ENCODE peak calls at places on chromosome X, in five cellular contexts. One of them, this sample, is unnamed.

GRCh38 chrX:108186811-108187210 is 95.2 kb downstream of the ATG4A start:
- DNase-seq in fibroblast of lung: peak; percentile 79
- DNase-seq in IMR-90: peak; percentile 87
- DNase-seq in DND-41: no peak
- DNase-seq in MM.1S: no peak
- DNase-seq in this sample: no peak

GRCh38 chrX:17968367-17968766 is 107.3 kb upstream of the RAI2 start:
- DNase-seq in fibroblast of lung: no peak
- DNase-seq in IMR-90: no peak
- DNase-seq in DND-41: no peak
- DNase-seq in MM.1S: no peak
- DNase-seq in this sample: no peak

GRCh38 chrX:30521440-30522182 is 56.0 kb downstream of the TASL start:
- DNase-seq in fibroblast of lung: peak; percentile 24
- DNase-seq in IMR-90: peak; percentile 50
- DNase-seq in DND-41: no peak
- DNase-seq in MM.1S: no peak
- DNase-seq in this sample: no peak

GRCh38 chrX:68488657-68489056 is 10.2 kb upstream of the YIPF6 start:
- DNase-seq in fibroblast of lung: no peak
- DNase-seq in IMR-90: no peak
- DNase-seq in DND-41: no peak
- DNase-seq in MM.1S: no peak
- DNase-seq in this sample: no peak

GRCh38 chrX:74535633-74536141 is 78.7 kb downstream of the RLIM start:
- DNase-seq in fibroblast of lung: peak; percentile 61
- DNase-seq in IMR-90: peak; percentile 66
- DNase-seq in DND-41: no peak
- DNase-seq in MM.1S: peak; percentile 23
- DNase-seq in this sample: peak; percentile 75

GRCh38 chrX:9148626-9149385 is 114.9 kb upstream of the FAM9B start:
- DNase-seq in fibroblast of lung: peak; percentile 59
- DNase-seq in IMR-90: peak; percentile 71
- DNase-seq in DND-41: no peak
- DNase-seq in MM.1S: no peak
- DNase-seq in this sample: peak; percentile 86

GRCh38 chrX:79413009-79413408 is 45.9 kb upstream of the ITM2A start:
- DNase-seq in fibroblast of lung: no peak
- DNase-seq in IMR-90: peak; percentile 1
- DNase-seq in DND-41: no peak
- DNase-seq in MM.1S: peak; percentile 61
- DNase-seq in this sample: no peak

GRCh38 chrX:150050387-150050786 is 112.1 kb upstream of the EOLA2 start:
- DNase-seq in fibroblast of lung: no peak
- DNase-seq in IMR-90: no peak
- DNase-seq in DND-41: no peak
- DNase-seq in MM.1S: no peak
- DNase-seq in this sample: no peak

GRCh38 chrX:14449773-14450172 is 79.6 kb upstream of the GLRA2 start:
- DNase-seq in fibroblast of lung: no peak
- DNase-seq in IMR-90: no peak
- DNase-seq in DND-41: no peak
- DNase-seq in MM.1S: no peak
- DNase-seq in this sample: no peak

GRCh38 chrX:40201486-40201885 is 103.7 kb upstream of the BCOR start:
- DNase-seq in fibroblast of lung: no peak
- DNase-seq in IMR-90: no peak
- DNase-seq in DND-41: no peak
- DNase-seq in MM.1S: peak; percentile 37
- DNase-seq in this sample: no peak

GRCh38 chrX:97446298-97446882 is 562.7 kb downstream of the RPA4 start:
- DNase-seq in fibroblast of lung: peak; percentile 12
- DNase-seq in IMR-90: no peak
- DNase-seq in DND-41: no peak
- DNase-seq in MM.1S: peak; percentile 21
- DNase-seq in this sample: no peak

GRCh38 chrX:107272431-107272921 is 66.1 kb downstream of the DNAAF6 start:
- DNase-seq in fibroblast of lung: no peak
- DNase-seq in IMR-90: no peak
- DNase-seq in DND-41: no peak
- DNase-seq in MM.1S: no peak
- DNase-seq in this sample: peak; percentile 88

GRCh38 chrX:38052096-38052495 is 45.7 kb downstream of the SYTL5 start:
- DNase-seq in fibroblast of lung: peak; percentile 90
- DNase-seq in IMR-90: peak; percentile 92
- DNase-seq in DND-41: no peak
- DNase-seq in MM.1S: no peak
- DNase-seq in this sample: no peak

GRCh38 chrX:10041383-10041782 is 74.2 kb downstream of the CLDN34 start:
- DNase-seq in fibroblast of lung: no peak
- DNase-seq in IMR-90: peak; percentile 8
- DNase-seq in DND-41: no peak
- DNase-seq in MM.1S: no peak
- DNase-seq in this sample: peak; percentile 58

GRCh38 chrX:22163306-22163705 is 109.4 kb upstream of the CBLL2 start:
- DNase-seq in fibroblast of lung: no peak
- DNase-seq in IMR-90: no peak
- DNase-seq in DND-41: no peak
- DNase-seq in MM.1S: no peak
- DNase-seq in this sample: no peak

GRCh38 chrX:3771756-3772155 is 58.3 kb upstream of the PRKX start:
- DNase-seq in fibroblast of lung: no peak
- DNase-seq in IMR-90: no peak
- DNase-seq in DND-41: no peak
- DNase-seq in MM.1S: no peak
- DNase-seq in this sample: no peak

GRCh38 chrX:12950851-12951589 is 23.9 kb upstream of the TMSB4X start:
- DNase-seq in fibroblast of lung: no peak
- DNase-seq in IMR-90: no peak
- DNase-seq in DND-41: peak; percentile 81
- DNase-seq in MM.1S: no peak
- DNase-seq in this sample: peak; percentile 93

GRCh38 chrX:85288992-85289723 is 45.4 kb downstream of the ZNF711 start:
- DNase-seq in fibroblast of lung: no peak
- DNase-seq in IMR-90: no peak
- DNase-seq in DND-41: no peak
- DNase-seq in MM.1S: peak; percentile 10
- DNase-seq in this sample: no peak
- TF ChIP-seq CTCF in fibroblast of lung: no peak
- TF ChIP-seq CTCF in IMR-90: no peak
- TF ChIP-seq CTCF in DND-41: no peak
- TF ChIP-seq CTCF in MM.1S: peak; percentile 21
- TF ChIP-seq CTCF in this sample: peak; percentile 44

DNA sequence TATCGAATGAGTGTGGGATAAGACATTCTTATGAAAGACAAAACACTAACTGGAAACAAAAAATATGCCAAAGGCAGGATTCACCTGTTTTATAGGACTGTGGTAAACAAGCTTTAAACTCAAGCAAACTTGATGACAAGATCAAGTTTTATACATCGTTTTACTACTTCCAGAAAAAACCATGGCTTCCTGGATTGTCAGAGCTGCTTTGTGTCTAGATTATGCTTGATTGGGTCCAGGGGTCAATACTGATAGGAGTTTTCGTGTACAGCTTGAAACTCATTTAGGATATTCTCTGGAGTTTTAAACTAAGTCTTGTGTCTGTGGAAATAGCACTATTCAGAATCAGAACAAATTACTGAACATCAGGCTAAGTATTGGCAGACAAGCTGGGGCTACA is 13.0 kb downstream of the HCCS start:
- DNase-seq in fibroblast of lung: no peak
- DNase-seq in IMR-90: no peak
- DNase-seq in DND-41: no peak
- DNase-seq in MM.1S: no peak
- DNase-seq in this sample: no peak
- H3K27ac ChIP-seq in fibroblast of lung: no peak overlapping the region
- H3K27ac ChIP-seq in IMR-90: no peak overlapping the region
- H3K27ac ChIP-seq in DND-41: no peak overlapping the region
- H3K27ac ChIP-seq in MM.1S: no peak overlapping the region
- H3K27ac ChIP-seq in this sample: no peak overlapping the region

GRCh38 chrX:131845771-131846170 is 177.3 kb upstream of the STK26 start:
- DNase-seq in fibroblast of lung: no peak
- DNase-seq in IMR-90: no peak
- DNase-seq in DND-41: no peak
- DNase-seq in MM.1S: no peak
- DNase-seq in this sample: no peak

GRCh38 chrX:131840799-131841495 is 182.2 kb upstream of the STK26 start:
- DNase-seq in fibroblast of lung: no peak
- DNase-seq in IMR-90: no peak
- DNase-seq in DND-41: no peak
- DNase-seq in MM.1S: no peak
- DNase-seq in this sample: no peak

GRCh38 chrX:131843996-131844395 is 179.1 kb upstream of the STK26 start:
- DNase-seq in fibroblast of lung: no peak
- DNase-seq in IMR-90: no peak
- DNase-seq in DND-41: no peak
- DNase-seq in MM.1S: no peak
- DNase-seq in this sample: no peak

GRCh38 chrX:131845201-131845600 is 177.9 kb upstream of the STK26 start:
- DNase-seq in fibroblast of lung: no peak
- DNase-seq in IMR-90: no peak
- DNase-seq in DND-41: no peak
- DNase-seq in MM.1S: no peak
- DNase-seq in this sample: no peak

DNA sequence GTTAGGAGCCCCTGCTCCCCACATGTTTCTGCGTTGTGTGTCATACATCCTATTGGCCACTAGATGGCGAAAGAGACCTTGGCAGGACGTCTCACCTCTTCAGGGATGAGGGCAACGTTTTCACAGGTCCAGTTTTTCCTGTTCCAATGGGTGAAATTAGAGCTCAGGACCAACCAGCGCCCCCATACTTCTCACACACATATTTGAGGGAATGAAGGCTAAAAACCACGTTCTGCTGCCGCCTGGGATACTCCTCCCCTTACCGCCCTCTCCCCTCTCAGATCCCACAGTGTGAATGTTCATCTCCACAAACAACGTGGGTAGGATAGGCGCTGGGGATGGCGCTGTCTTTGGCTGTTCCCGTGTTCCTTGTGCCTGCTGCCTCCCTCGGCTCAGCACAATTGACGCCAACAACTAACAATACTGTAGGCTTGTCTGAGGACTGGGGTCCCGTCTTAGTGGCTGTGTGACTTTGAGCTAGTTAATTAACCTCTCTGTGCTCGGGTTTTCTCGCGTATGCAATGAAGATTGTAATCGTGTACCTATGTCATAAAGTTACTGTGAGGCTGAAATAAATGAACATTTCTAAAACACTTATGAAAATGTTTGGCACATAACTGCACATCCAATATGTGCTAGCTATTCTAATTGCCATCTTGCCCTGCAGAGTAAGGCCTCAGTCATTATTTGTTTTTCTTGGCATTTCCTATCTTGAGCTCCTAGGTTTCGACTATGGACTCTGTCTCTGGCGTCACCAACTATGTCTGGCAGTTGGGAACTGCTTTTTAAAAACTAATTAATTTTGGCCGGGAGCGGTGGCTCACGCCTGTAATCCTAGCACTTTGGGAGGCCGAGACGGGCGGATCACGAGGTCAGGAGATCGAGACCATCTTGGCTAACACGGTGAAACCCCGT is 181.3 kb upstream of the STK26 start:
- DNase-seq in fibroblast of lung: peak; percentile 50
- DNase-seq in IMR-90: peak; percentile 38
- DNase-seq in DND-41: peak; percentile 37
- DNase-seq in MM.1S: peak; percentile 46
- DNase-seq in this sample: peak; percentile 76
- H3K9ac ChIP-seq in fibroblast of lung: no peak overlapping the region
- H3K9ac ChIP-seq in IMR-90: no peak overlapping the region
- H3K9ac ChIP-seq in DND-41: no peak overlapping the region
- H3K9ac ChIP-seq in MM.1S: peak overlapping the region; percentile 31
- H3K9ac ChIP-seq in this sample: no peak overlapping the region

GRCh38 chrX:118883994-118884393 is 60.4 kb downstream of the ZCCHC12 start:
- DNase-seq in fibroblast of lung: no peak
- DNase-seq in IMR-90: no peak
- DNase-seq in DND-41: no peak
- DNase-seq in MM.1S: no peak
- DNase-seq in this sample: no peak

GRCh38 chrX:118884552-118885138 is 61.0 kb downstream of the ZCCHC12 start:
- DNase-seq in fibroblast of lung: no peak
- DNase-seq in IMR-90: no peak
- DNase-seq in DND-41: no peak
- DNase-seq in MM.1S: no peak
- DNase-seq in this sample: no peak

DNA sequence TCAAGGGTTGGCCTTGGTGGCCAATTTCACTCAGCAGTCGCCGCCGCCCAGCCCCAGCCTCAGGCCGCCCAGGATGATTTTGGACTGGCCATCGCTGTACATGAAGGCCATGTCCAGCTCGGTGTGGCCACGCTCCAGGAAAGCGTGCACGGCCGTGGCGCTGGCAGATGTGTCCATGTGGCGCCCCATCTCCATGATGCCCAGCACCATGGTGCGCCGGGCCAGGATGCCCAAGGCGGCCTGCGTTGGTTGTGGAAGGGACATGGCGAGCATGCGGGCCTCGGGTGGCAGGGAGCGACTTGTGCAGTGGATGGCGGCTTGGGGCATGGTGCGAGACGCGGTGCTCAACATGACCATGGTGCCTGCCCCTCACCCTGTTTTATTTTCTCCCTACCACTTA is 55.4 kb downstream of the ZCCHC12 start:
- DNase-seq in fibroblast of lung: no peak
- DNase-seq in IMR-90: no peak
- DNase-seq in DND-41: no peak
- DNase-seq in MM.1S: no peak
- DNase-seq in this sample: no peak
- TF ChIP-seq CTCF in fibroblast of lung: no peak
- TF ChIP-seq CTCF in IMR-90: no peak
- TF ChIP-seq CTCF in DND-41: no peak
- TF ChIP-seq CTCF in MM.1S: no peak
- TF ChIP-seq CTCF in this sample: no peak